ENCODE peak calls at places on chromosomes 3 and 15, in ten cellular contexts. One of them, this sample, is unnamed.

GRCh38 chr3:132394334-132394733 is 23.0 kb upstream of the DNAJC13 start:
- DNase-seq in WERI-Rb-1: no peak
- DNase-seq in left ventricle myocardium inferior: peak; percentile 40
- DNase-seq in omental fat pad: no peak
- DNase-seq in choroid plexus epithelial cell: peak; percentile 54
- DNase-seq in stomach: no peak
- DNase-seq in CD4-positive, alpha-beta T cell: no peak
- DNase-seq in glutamatergic neuron: no peak
- DNase-seq in activated CD8-positive, alpha-beta T cell treated with anti-CD3 and anti-CD28 coated beads for 36 hours: no peak
- DNase-seq in psoas muscle: no peak
- DNase-seq in this sample: no peak

GRCh38 chr3:165170236-165170635 is 25.9 kb downstream of the SLITRK3 start:
- DNase-seq in omental fat pad: no peak
- DNase-seq in stomach: no peak
- DNase-seq in activated CD8-positive, alpha-beta T cell treated with anti-CD3 and anti-CD28 coated beads for 36 hours: no peak
- DNase-seq in glutamatergic neuron: no peak
- DNase-seq in left ventricle myocardium inferior: no peak
- DNase-seq in WERI-Rb-1: no peak
- DNase-seq in psoas muscle: no peak
- DNase-seq in choroid plexus epithelial cell: no peak
- DNase-seq in CD4-positive, alpha-beta T cell: no peak
- DNase-seq in this sample: no peak

GRCh38 chr3:42688487-42689420 is 3.4 kb downstream of the KLHL40 start:
- DNase-seq in glutamatergic neuron: no peak
- DNase-seq in activated CD8-positive, alpha-beta T cell treated with anti-CD3 and anti-CD28 coated beads for 36 hours: no peak
- DNase-seq in stomach: no peak
- DNase-seq in psoas muscle: no peak
- DNase-seq in left ventricle myocardium inferior: peak; percentile 8
- DNase-seq in omental fat pad: no peak
- DNase-seq in WERI-Rb-1: peak; percentile 3
- DNase-seq in CD4-positive, alpha-beta T cell: no peak
- DNase-seq in choroid plexus epithelial cell: no peak
- DNase-seq in this sample: no peak

GRCh38 chr3:141881702-141882101 is 5.3 kb downstream of the ATP1B3 start:
- DNase-seq in left ventricle myocardium inferior: no peak
- DNase-seq in stomach: no peak
- DNase-seq in psoas muscle: no peak
- DNase-seq in activated CD8-positive, alpha-beta T cell treated with anti-CD3 and anti-CD28 coated beads for 36 hours: no peak
- DNase-seq in CD4-positive, alpha-beta T cell: no peak
- DNase-seq in WERI-Rb-1: no peak
- DNase-seq in omental fat pad: no peak
- DNase-seq in choroid plexus epithelial cell: no peak
- DNase-seq in glutamatergic neuron: no peak
- DNase-seq in this sample: no peak

GRCh38 chr3:156400735-156401134 is 154.2 kb downstream of the SSR3 start:
- DNase-seq in activated CD8-positive, alpha-beta T cell treated with anti-CD3 and anti-CD28 coated beads for 36 hours: no peak
- DNase-seq in WERI-Rb-1: no peak
- DNase-seq in stomach: no peak
- DNase-seq in left ventricle myocardium inferior: no peak
- DNase-seq in psoas muscle: no peak
- DNase-seq in choroid plexus epithelial cell: no peak
- DNase-seq in CD4-positive, alpha-beta T cell: no peak
- DNase-seq in glutamatergic neuron: no peak
- DNase-seq in omental fat pad: no peak
- DNase-seq in this sample: no peak

GRCh38 chr15:81298606-81299005 is 25.3 kb downstream of the STARD5 start:
- DNase-seq in glutamatergic neuron: no peak
- DNase-seq in WERI-Rb-1: no peak
- DNase-seq in psoas muscle: no peak
- DNase-seq in CD4-positive, alpha-beta T cell: no peak
- DNase-seq in left ventricle myocardium inferior: no peak
- DNase-seq in stomach: no peak
- DNase-seq in choroid plexus epithelial cell: no peak
- DNase-seq in activated CD8-positive, alpha-beta T cell treated with anti-CD3 and anti-CD28 coated beads for 36 hours: no peak
- DNase-seq in omental fat pad: no peak
- DNase-seq in this sample: no peak

GRCh38 chr15:44775923-44776322 is 39.6 kb downstream of the TRIM69 start:
- DNase-seq in psoas muscle: no peak
- DNase-seq in choroid plexus epithelial cell: no peak
- DNase-seq in activated CD8-positive, alpha-beta T cell treated with anti-CD3 and anti-CD28 coated beads for 36 hours: no peak
- DNase-seq in left ventricle myocardium inferior: no peak
- DNase-seq in CD4-positive, alpha-beta T cell: no peak
- DNase-seq in stomach: no peak
- DNase-seq in omental fat pad: no peak
- DNase-seq in WERI-Rb-1: no peak
- DNase-seq in glutamatergic neuron: peak; percentile 42
- DNase-seq in this sample: no peak

GRCh38 chr3:8482960-8483665 is 18.5 kb upstream of the LMCD1 start:
- DNase-seq in WERI-Rb-1: no peak
- DNase-seq in left ventricle myocardium inferior: peak; percentile 59
- DNase-seq in CD4-positive, alpha-beta T cell: no peak
- DNase-seq in psoas muscle: peak; percentile 73
- DNase-seq in glutamatergic neuron: no peak
- DNase-seq in choroid plexus epithelial cell: peak; percentile 94
- DNase-seq in activated CD8-positive, alpha-beta T cell treated with anti-CD3 and anti-CD28 coated beads for 36 hours: no peak
- DNase-seq in stomach: peak; percentile 58
- DNase-seq in omental fat pad: no peak
- DNase-seq in this sample: no peak

GRCh38 chr15:60539017-60539416 is 60.1 kb upstream of the ICE2 start:
- DNase-seq in CD4-positive, alpha-beta T cell: no peak
- DNase-seq in omental fat pad: no peak
- DNase-seq in activated CD8-positive, alpha-beta T cell treated with anti-CD3 and anti-CD28 coated beads for 36 hours: no peak
- DNase-seq in left ventricle myocardium inferior: no peak
- DNase-seq in WERI-Rb-1: no peak
- DNase-seq in psoas muscle: no peak
- DNase-seq in glutamatergic neuron: no peak
- DNase-seq in choroid plexus epithelial cell: no peak
- DNase-seq in stomach: no peak
- DNase-seq in this sample: no peak

GRCh38 chr15:60536951-60537350 is 58.0 kb upstream of the ICE2 start:
- DNase-seq in omental fat pad: no peak
- DNase-seq in glutamatergic neuron: no peak
- DNase-seq in left ventricle myocardium inferior: no peak
- DNase-seq in stomach: no peak
- DNase-seq in WERI-Rb-1: peak; percentile 60
- DNase-seq in choroid plexus epithelial cell: no peak
- DNase-seq in CD4-positive, alpha-beta T cell: no peak
- DNase-seq in psoas muscle: no peak
- DNase-seq in activated CD8-positive, alpha-beta T cell treated with anti-CD3 and anti-CD28 coated beads for 36 hours: no peak
- DNase-seq in this sample: no peak

GRCh38 chr15:60538129-60538528 is 59.2 kb upstream of the ICE2 start:
- DNase-seq in stomach: no peak
- DNase-seq in left ventricle myocardium inferior: no peak
- DNase-seq in CD4-positive, alpha-beta T cell: no peak
- DNase-seq in WERI-Rb-1: no peak
- DNase-seq in omental fat pad: no peak
- DNase-seq in glutamatergic neuron: no peak
- DNase-seq in choroid plexus epithelial cell: no peak
- DNase-seq in psoas muscle: no peak
- DNase-seq in activated CD8-positive, alpha-beta T cell treated with anti-CD3 and anti-CD28 coated beads for 36 hours: no peak
- DNase-seq in this sample: no peak

GRCh38 chr15:60541784-60542617 is 63.1 kb upstream of the ICE2 start:
- DNase-seq in psoas muscle: peak; percentile 17
- DNase-seq in choroid plexus epithelial cell: no peak
- DNase-seq in omental fat pad: no peak
- DNase-seq in activated CD8-positive, alpha-beta T cell treated with anti-CD3 and anti-CD28 coated beads for 36 hours: peak; percentile 28
- DNase-seq in stomach: no peak
- DNase-seq in glutamatergic neuron: no peak
- DNase-seq in WERI-Rb-1: no peak
- DNase-seq in left ventricle myocardium inferior: no peak
- DNase-seq in CD4-positive, alpha-beta T cell: no peak
- DNase-seq in this sample: no peak

GRCh38 chr15:60539881-60540613 is 61.1 kb upstream of the ICE2 start:
- DNase-seq in stomach: no peak
- DNase-seq in CD4-positive, alpha-beta T cell: no peak
- DNase-seq in glutamatergic neuron: no peak
- DNase-seq in left ventricle myocardium inferior: no peak
- DNase-seq in psoas muscle: no peak
- DNase-seq in omental fat pad: no peak
- DNase-seq in WERI-Rb-1: no peak
- DNase-seq in choroid plexus epithelial cell: no peak
- DNase-seq in activated CD8-positive, alpha-beta T cell treated with anti-CD3 and anti-CD28 coated beads for 36 hours: peak; percentile 34
- DNase-seq in this sample: no peak
- TF ChIP-seq CTCF in stomach: no peak
- TF ChIP-seq CTCF in CD4-positive, alpha-beta T cell: no peak
- TF ChIP-seq CTCF in glutamatergic neuron: no peak
- TF ChIP-seq CTCF in left ventricle myocardium inferior: no peak
- TF ChIP-seq CTCF in psoas muscle: no peak
- TF ChIP-seq CTCF in omental fat pad: no peak
- TF ChIP-seq CTCF in WERI-Rb-1: no peak
- TF ChIP-seq CTCF in choroid plexus epithelial cell: no peak
- TF ChIP-seq CTCF in activated CD8-positive, alpha-beta T cell treated with anti-CD3 and anti-CD28 coated beads for 36 hours: no peak
- TF ChIP-seq CTCF in this sample: no peak

GRCh38 chr3:127914584-127914983 is 448 bp upstream of the KBTBD12 start:
- DNase-seq in psoas muscle: no peak
- DNase-seq in choroid plexus epithelial cell: no peak
- DNase-seq in omental fat pad: no peak
- DNase-seq in CD4-positive, alpha-beta T cell: no peak
- DNase-seq in glutamatergic neuron: no peak
- DNase-seq in WERI-Rb-1: no peak
- DNase-seq in stomach: no peak
- DNase-seq in left ventricle myocardium inferior: no peak
- DNase-seq in activated CD8-positive, alpha-beta T cell treated with anti-CD3 and anti-CD28 coated beads for 36 hours: no peak
- DNase-seq in this sample: no peak
- TF ChIP-seq CTCF in psoas muscle: no peak
- TF ChIP-seq CTCF in choroid plexus epithelial cell: no peak
- TF ChIP-seq CTCF in omental fat pad: no peak
- TF ChIP-seq CTCF in CD4-positive, alpha-beta T cell: no peak
- TF ChIP-seq CTCF in glutamatergic neuron: no peak
- TF ChIP-seq CTCF in WERI-Rb-1: no peak
- TF ChIP-seq CTCF in stomach: no peak
- TF ChIP-seq CTCF in left ventricle myocardium inferior: no peak
- TF ChIP-seq CTCF in activated CD8-positive, alpha-beta T cell treated with anti-CD3 and anti-CD28 coated beads for 36 hours: no peak
- TF ChIP-seq CTCF in this sample: no peak

DNA sequence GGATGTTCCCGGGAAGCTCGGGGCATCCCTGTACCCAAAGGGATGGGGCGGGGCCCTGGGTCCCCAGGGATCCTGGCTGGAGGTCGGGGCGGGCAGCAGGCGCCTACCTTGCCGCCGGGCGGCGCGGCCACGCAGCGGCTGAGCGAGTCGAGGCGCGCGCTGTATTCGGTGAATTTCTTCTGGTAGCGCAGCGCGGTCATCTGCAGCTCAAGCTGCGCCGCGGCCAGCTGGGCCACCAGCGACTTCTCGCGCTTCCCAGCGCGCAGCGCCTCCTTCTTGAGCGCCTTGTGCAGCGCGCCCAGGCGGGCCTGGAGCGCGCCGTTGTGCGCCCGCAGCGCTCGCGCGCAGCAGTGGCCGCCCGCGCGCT is 762 bp downstream of the PDZRN3 start:
- DNase-seq in left ventricle myocardium inferior: peak; percentile 52
- DNase-seq in glutamatergic neuron: peak; percentile 82
- DNase-seq in omental fat pad: no peak
- DNase-seq in choroid plexus epithelial cell: peak; percentile 74
- DNase-seq in WERI-Rb-1: peak; percentile 70
- DNase-seq in psoas muscle: peak; percentile 67
- DNase-seq in activated CD8-positive, alpha-beta T cell treated with anti-CD3 and anti-CD28 coated beads for 36 hours: no peak
- DNase-seq in CD4-positive, alpha-beta T cell: no peak
- DNase-seq in stomach: peak; percentile 40
- DNase-seq in this sample: peak; percentile 51
- TF ChIP-seq CTCF in left ventricle myocardium inferior: peak; percentile 24
- TF ChIP-seq CTCF in glutamatergic neuron: no peak
- TF ChIP-seq CTCF in omental fat pad: no peak
- TF ChIP-seq CTCF in choroid plexus epithelial cell: no peak
- TF ChIP-seq CTCF in WERI-Rb-1: peak; percentile 49
- TF ChIP-seq CTCF in psoas muscle: peak; percentile 35
- TF ChIP-seq CTCF in activated CD8-positive, alpha-beta T cell treated with anti-CD3 and anti-CD28 coated beads for 36 hours: no peak
- TF ChIP-seq CTCF in CD4-positive, alpha-beta T cell: no peak
- TF ChIP-seq CTCF in stomach: peak; percentile 5
- TF ChIP-seq CTCF in this sample: no peak

GRCh38 chr3:71176366-71176765 is 407.2 kb downstream of the FOXP1 start:
- DNase-seq in stomach: no peak
- DNase-seq in glutamatergic neuron: no peak
- DNase-seq in omental fat pad: no peak
- DNase-seq in WERI-Rb-1: no peak
- DNase-seq in left ventricle myocardium inferior: no peak
- DNase-seq in psoas muscle: no peak
- DNase-seq in activated CD8-positive, alpha-beta T cell treated with anti-CD3 and anti-CD28 coated beads for 36 hours: no peak
- DNase-seq in CD4-positive, alpha-beta T cell: no peak
- DNase-seq in choroid plexus epithelial cell: no peak
- DNase-seq in this sample: peak; percentile 8
- TF ChIP-seq CTCF in stomach: no peak
- TF ChIP-seq CTCF in glutamatergic neuron: no peak
- TF ChIP-seq CTCF in omental fat pad: no peak
- TF ChIP-seq CTCF in WERI-Rb-1: no peak
- TF ChIP-seq CTCF in left ventricle myocardium inferior: no peak
- TF ChIP-seq CTCF in psoas muscle: no peak
- TF ChIP-seq CTCF in activated CD8-positive, alpha-beta T cell treated with anti-CD3 and anti-CD28 coated beads for 36 hours: no peak
- TF ChIP-seq CTCF in CD4-positive, alpha-beta T cell: no peak
- TF ChIP-seq CTCF in choroid plexus epithelial cell: peak; percentile 11
- TF ChIP-seq CTCF in this sample: no peak

GRCh38 chr3:168512802-168513201 is 417.1 kb upstream of the GOLIM4 start:
- DNase-seq in left ventricle myocardium inferior: no peak
- DNase-seq in WERI-Rb-1: no peak
- DNase-seq in omental fat pad: no peak
- DNase-seq in choroid plexus epithelial cell: no peak
- DNase-seq in stomach: no peak
- DNase-seq in activated CD8-positive, alpha-beta T cell treated with anti-CD3 and anti-CD28 coated beads for 36 hours: no peak
- DNase-seq in glutamatergic neuron: no peak
- DNase-seq in psoas muscle: no peak
- DNase-seq in CD4-positive, alpha-beta T cell: no peak
- DNase-seq in this sample: no peak

GRCh38 chr3:168514252-168514651 is 418.5 kb upstream of the GOLIM4 start:
- DNase-seq in omental fat pad: no peak
- DNase-seq in WERI-Rb-1: no peak
- DNase-seq in activated CD8-positive, alpha-beta T cell treated with anti-CD3 and anti-CD28 coated beads for 36 hours: no peak
- DNase-seq in glutamatergic neuron: no peak
- DNase-seq in left ventricle myocardium inferior: no peak
- DNase-seq in choroid plexus epithelial cell: no peak
- DNase-seq in CD4-positive, alpha-beta T cell: no peak
- DNase-seq in stomach: no peak
- DNase-seq in psoas muscle: no peak
- DNase-seq in this sample: no peak

GRCh38 chr3:168506589-168506988 is 410.9 kb upstream of the GOLIM4 start:
- DNase-seq in omental fat pad: no peak
- DNase-seq in activated CD8-positive, alpha-beta T cell treated with anti-CD3 and anti-CD28 coated beads for 36 hours: no peak
- DNase-seq in psoas muscle: no peak
- DNase-seq in left ventricle myocardium inferior: no peak
- DNase-seq in choroid plexus epithelial cell: no peak
- DNase-seq in CD4-positive, alpha-beta T cell: no peak
- DNase-seq in WERI-Rb-1: no peak
- DNase-seq in glutamatergic neuron: no peak
- DNase-seq in stomach: no peak
- DNase-seq in this sample: no peak

DNA sequence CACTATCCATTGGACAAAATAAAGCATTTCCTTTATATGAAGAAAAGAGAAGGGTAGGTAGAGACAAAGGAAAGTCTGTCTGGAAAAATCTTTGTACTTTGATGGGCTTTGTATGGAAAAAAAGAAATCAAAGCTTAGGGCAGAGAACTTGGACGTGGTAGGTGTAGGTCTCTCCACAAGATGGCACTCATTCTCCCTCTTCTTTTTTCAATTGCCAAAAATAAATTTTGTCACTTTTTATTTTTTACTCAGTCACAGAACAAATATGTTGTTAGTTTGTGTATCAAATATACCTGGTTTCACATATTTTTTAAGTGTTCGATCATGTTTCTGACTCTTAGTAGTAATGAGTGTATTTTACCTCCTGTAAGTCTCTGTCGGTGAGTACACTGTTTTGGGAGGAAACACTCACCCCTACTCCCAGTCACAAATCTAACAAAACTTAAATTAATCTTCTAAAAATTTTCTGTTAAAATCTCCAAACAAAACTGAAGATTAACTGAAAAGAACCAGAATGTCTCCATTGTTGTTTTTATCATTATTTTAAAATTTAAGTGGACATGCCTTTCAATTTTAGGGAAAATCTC is 415.8 kb upstream of the GOLIM4 start:
- DNase-seq in glutamatergic neuron: no peak
- DNase-seq in choroid plexus epithelial cell: peak; percentile 53
- DNase-seq in WERI-Rb-1: no peak
- DNase-seq in CD4-positive, alpha-beta T cell: no peak
- DNase-seq in omental fat pad: no peak
- DNase-seq in stomach: no peak
- DNase-seq in activated CD8-positive, alpha-beta T cell treated with anti-CD3 and anti-CD28 coated beads for 36 hours: no peak
- DNase-seq in psoas muscle: no peak
- DNase-seq in left ventricle myocardium inferior: no peak
- DNase-seq in this sample: no peak
- TF ChIP-seq CTCF in glutamatergic neuron: peak; percentile 62
- TF ChIP-seq CTCF in choroid plexus epithelial cell: peak; percentile 72
- TF ChIP-seq CTCF in WERI-Rb-1: peak; percentile 60
- TF ChIP-seq CTCF in CD4-positive, alpha-beta T cell: no peak
- TF ChIP-seq CTCF in omental fat pad: no peak
- TF ChIP-seq CTCF in stomach: peak; percentile 40
- TF ChIP-seq CTCF in activated CD8-positive, alpha-beta T cell treated with anti-CD3 and anti-CD28 coated beads for 36 hours: peak; percentile 20
- TF ChIP-seq CTCF in psoas muscle: peak; percentile 23
- TF ChIP-seq CTCF in left ventricle myocardium inferior: peak; percentile 69
- TF ChIP-seq CTCF in this sample: peak; percentile 61

This sample was measured in endothelial cell.